ENCODE peak calls at places on chromosomes 16 and 17, in seven cellular contexts. V, Z, E, P, K, M and N are unnamed samples.

GRCh38 chr17:78238823-78239488 is 7.5 kb downstream of the TMEM235 start:
- DNase-seq in V (no peak), Z (no peak), E (no peak), P (no peak), K (no peak), M (no peak), N (no peak)

GRCh38 chr17:76421054-76421427 is 31.9 kb downstream of the UBE2O start:
- DNase-seq in V (peak; percentile 9), Z (no peak), E (peak; percentile 55), P (peak; percentile 32), K (no peak), M (no peak), N (no peak)

GRCh38 chr16:88762941-88763340 is 22.1 kb downstream of the PIEZO1 start:
- DNase-seq in V (no peak), Z (no peak), E (no peak), P (no peak), K (no peak), M (no peak), N (no peak)

GRCh38 chr16:27520982-27521673 is 28.6 kb downstream of the GTF3C1 start:
- DNase-seq in V (peak; percentile 37), Z (no peak), E (peak; percentile 78), P (peak; percentile 78), K (no peak), M (no peak), N (no peak)

GRCh38 chr17:56549501-56549900 is 44.0 kb upstream of the NOG start:
- DNase-seq in V (no peak), Z (no peak), E (no peak), P (no peak), K (no peak), M (no peak), N (no peak)

GRCh38 chr17:74569392-74570003 is 2.2 kb upstream of the CD300H start:
- DNase-seq in V (peak; percentile 100), Z (peak; percentile 50), E (peak; percentile 78), P (peak; percentile 99), K (peak; percentile 96), M (no peak), N (peak; percentile 100)

GRCh38 chr17:76716834-76717205 is 6.1 kb upstream of the MXRA7 start:
- DNase-seq in V (peak; percentile 95), Z (no peak), E (peak; percentile 39), P (peak; percentile 98), K (peak; percentile 97), M (no peak), N (no peak)

GRCh38 chr16:87471278-87472141 is 21.3 kb downstream of the ZCCHC14 start:
- DNase-seq in V (no peak), Z (no peak), E (no peak), P (no peak), K (peak; percentile 56), M (no peak), N (no peak)

GRCh38 chr17:82658796-82659452 is 10.7 kb upstream of the WDR45B start:
- DNase-seq in V (no peak), Z (no peak), E (peak; percentile 60), P (no peak), K (no peak), M (no peak), N (no peak)

GRCh38 chr16:89360760-89361435 is 129.5 kb downstream of the ANKRD11 start:
- DNase-seq in V (no peak), Z (no peak), E (no peak), P (no peak), K (no peak), M (peak; percentile 92), N (no peak)

GRCh38 chr17:43766413-43767052 is 7.9 kb upstream of the SOST start:
- DNase-seq in V (peak; percentile 14), Z (no peak), E (peak; percentile 77), P (peak; percentile 64), K (peak; percentile 53), M (peak; percentile 46), N (peak; percentile 2)

GRCh38 chr17:45106101-45106500 is 26.2 kb downstream of the PLCD3 start:
- DNase-seq in V (no peak), Z (no peak), E (no peak), P (no peak), K (no peak), M (no peak), N (no peak)

GRCh38 chr17:74117999-74118421 is 85.5 kb upstream of the RPL38 start:
- DNase-seq in V (no peak), Z (no peak), E (peak; percentile 25), P (no peak), K (no peak), M (no peak), N (no peak)

GRCh38 chr17:77286641-77287431 is 146.1 kb downstream of the SEC14L1 start:
- DNase-seq in V (peak; percentile 75), Z (peak; percentile 63), E (peak; percentile 78), P (peak; percentile 93), K (peak; percentile 97), M (no peak), N (peak; percentile 98)

GRCh38 chr17:57366558-57367351 is 110.4 kb downstream of the MSI2 start:
- DNase-seq in V (no peak), Z (no peak), E (no peak), P (no peak), K (no peak), M (peak; percentile 39), N (no peak)

GRCh38 chr16:27232875-27233605 is 29.7 kb downstream of the KDM8 start:
- DNase-seq in V (no peak), Z (no peak), E (peak; percentile 53), P (no peak), K (no peak), M (no peak), N (no peak)

GRCh38 chr16:75477680-75478473 is 13.4 kb upstream of the TMEM170A start:
- DNase-seq in V (no peak), Z (no peak), E (no peak), P (no peak), K (no peak), M (no peak), N (no peak)

GRCh38 chr17:6654816-6655731 is 3.5 kb downstream of the C17orf100 start:
- DNase-seq in V (no peak), Z (peak; percentile 72), E (no peak), P (no peak), K (no peak), M (no peak), N (no peak)

GRCh38 chr16:19876501-19877059 is 8.1 kb downstream of the GPRC5B start:
- DNase-seq in V (no peak), Z (no peak), E (no peak), P (no peak), K (no peak), M (no peak), N (no peak)

GRCh38 chr16:732936-733335 is 6.0 kb downstream of the HAGHL start:
- DNase-seq in V (no peak), Z (no peak), E (peak; percentile 60), P (no peak), K (no peak), M (no peak), N (no peak)

GRCh38 chr17:43401293-43401692 is 2.5 kb downstream of the ARL4D start:
- DNase-seq in V (peak; percentile 67), Z (no peak), E (peak; percentile 87), P (peak; percentile 67), K (peak; percentile 63), M (no peak), N (peak; percentile 89)

DNA sequence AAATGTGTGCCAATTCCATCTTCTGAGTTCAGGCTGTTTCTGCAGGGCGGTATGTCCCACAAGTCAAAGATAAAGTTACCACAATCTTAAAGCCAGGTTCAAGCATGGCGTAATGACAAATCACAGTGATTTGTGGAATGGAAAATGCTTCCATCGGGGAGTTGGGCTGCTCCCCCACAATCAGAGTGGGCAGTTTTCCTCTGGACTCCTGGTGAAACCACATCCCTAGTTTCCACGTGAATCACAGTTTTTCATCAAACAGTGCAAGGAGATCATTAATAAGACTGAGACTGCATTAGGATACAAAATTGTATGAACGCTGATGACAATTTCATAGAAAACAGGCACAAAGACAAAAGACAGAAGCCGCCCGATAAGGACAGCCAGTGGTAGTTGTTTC is 3.5 kb downstream of the LITAF start:
- DNase-seq in V (peak; percentile 95), Z (no peak), E (no peak), P (peak; percentile 91), K (peak; percentile 76), M (no peak), N (no peak)
- H3K4me3 ChIP-seq in V (no peak overlapping the region), Z (no peak overlapping the region), E (no peak overlapping the region), P (no peak overlapping the region), K (peak overlapping the region; percentile 6), M (peak overlapping the region; percentile 70), N (no peak overlapping the region)

DNA sequence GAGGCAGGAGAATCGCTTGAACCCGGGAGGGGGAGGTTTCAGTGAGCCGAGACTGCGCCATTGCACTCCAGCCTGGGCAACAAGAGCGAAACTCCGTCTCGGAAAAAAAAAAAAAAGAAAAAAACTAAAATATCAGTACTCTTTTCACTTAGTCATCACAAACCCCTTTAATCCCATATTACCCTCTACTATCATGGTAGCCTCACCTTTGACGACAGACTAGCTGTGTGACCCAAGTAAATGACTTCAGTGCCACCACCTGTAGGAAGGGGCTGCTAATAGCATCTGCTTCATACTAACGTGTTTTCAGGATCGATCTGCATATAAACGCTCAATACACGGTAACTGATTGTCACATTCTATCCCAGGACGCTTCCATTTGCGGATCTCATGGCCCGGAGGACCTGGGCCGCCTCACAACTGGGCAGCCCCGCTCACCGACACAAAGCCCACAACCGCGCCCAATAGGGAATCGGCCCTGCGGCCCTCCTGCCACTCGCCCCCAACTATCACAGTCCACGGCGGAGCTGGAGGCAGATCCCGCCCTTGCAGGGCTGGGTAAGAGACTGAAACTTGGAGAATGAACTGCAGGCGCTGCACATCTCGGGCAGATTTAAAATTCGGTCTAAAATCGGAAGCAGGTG is 1.1 kb upstream of the ZNF263 start:
- DNase-seq in V (peak; percentile 73), Z (no peak), E (peak; percentile 42), P (peak; percentile 79), K (peak; percentile 76), M (no peak), N (no peak)
- TF ChIP-seq CTCF in V (no peak), Z (no peak), E (no peak), P (no peak), K (no peak), M (no peak), N (no peak)

DNA sequence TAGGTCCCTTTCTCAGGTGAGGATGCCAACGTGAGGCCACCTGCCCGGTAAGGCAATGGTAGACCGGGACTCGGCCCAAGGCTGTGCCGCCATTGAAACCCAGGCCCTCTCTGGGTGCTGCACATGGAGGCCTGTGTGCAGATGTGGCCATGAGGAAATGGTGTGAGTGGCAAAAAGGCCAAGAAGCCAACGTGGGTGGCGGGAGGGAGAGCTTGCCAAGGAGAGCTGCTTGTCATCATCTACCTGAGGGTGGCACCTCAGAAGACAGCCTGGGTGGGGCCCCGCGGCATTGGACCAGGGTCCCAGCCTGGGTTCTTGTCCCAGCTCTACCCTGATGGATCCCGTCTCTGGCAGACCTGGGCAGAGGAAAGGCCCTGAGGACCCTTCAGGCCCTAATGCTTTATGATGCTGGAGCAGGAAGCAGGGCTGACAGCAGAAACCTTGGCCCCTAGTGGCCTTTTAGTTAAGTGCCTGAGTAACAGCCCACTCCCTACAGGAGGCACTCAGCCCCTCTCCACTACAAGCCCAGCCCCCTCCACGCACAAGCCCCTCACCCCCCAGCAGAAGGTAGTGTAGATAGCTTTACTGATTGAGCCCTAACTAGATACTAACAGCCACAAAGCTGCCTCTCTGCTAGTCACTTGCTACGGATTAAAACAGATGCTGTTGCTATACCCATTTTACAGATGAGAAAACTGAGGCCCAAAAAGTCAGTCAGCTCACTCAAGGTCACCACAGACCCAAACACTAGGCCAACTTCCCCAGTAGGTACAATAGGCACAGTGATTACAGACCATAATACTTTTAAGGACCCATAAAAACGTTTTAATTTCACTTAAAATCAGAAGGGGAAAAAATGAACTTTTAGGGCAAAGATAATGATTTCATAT is 26.2 kb upstream of the KIFC3 start:
- DNase-seq in V (no peak), Z (no peak), E (no peak), P (no peak), K (no peak), M (no peak), N (no peak)
- H3K4me3 ChIP-seq in V (no peak overlapping the region), Z (no peak overlapping the region), E (no peak overlapping the region), P (no peak overlapping the region), K (no peak overlapping the region), M (no peak overlapping the region), N (no peak overlapping the region)

GRCh38 chr16:85314633-85315032 is 202.4 kb upstream of the CIBAR2 start:
- DNase-seq in V (no peak), Z (no peak), E (no peak), P (no peak), K (no peak), M (no peak), N (no peak)
- TF ChIP-seq CTCF in V (no peak), Z (no peak), E (no peak), P (no peak), K (no peak), M (no peak), N (no peak)